ENCODE peak calls at places on chromosomes 12 and 14, in six cellular contexts. C is brain microvascular endothelial cell, V is thoracic aorta, Z is lower leg skin, K is bronchial epithelial cell, H is A549. T is an unnamed sample.

GRCh38 chr14:69355955-69356321 is 42.2 kb downstream of the ERH start:
- DNase-seq in C (peak; percentile 17), V (peak; percentile 58), Z (peak; percentile 90), K (peak; percentile 8), H (no peak), T (peak; percentile 62)

GRCh38 chr14:75292886-75293285 is 14.3 kb downstream of the FOS start:
- DNase-seq in C (no peak), V (no peak), Z (peak; percentile 52), K (no peak), H (no peak), T (no peak)

GRCh38 chr14:61355892-61356325 is 34.5 kb downstream of the PRKCH start:
- DNase-seq in C (peak; percentile 69), V (no peak), Z (peak; percentile 90), K (peak; percentile 99), H (peak; percentile 57), T (peak; percentile 8)

GRCh38 chr14:77344597-77344996 is 23.8 kb downstream of the GSTZ1 start:
- DNase-seq in C (no peak), V (no peak), Z (no peak), K (no peak), H (no peak), T (no peak)

GRCh38 chr12:29153231-29153630 is 4.2 kb downstream of the FAR2 start:
- DNase-seq in C (no peak), V (no peak), Z (no peak), K (no peak), H (no peak), T (no peak)

GRCh38 chr14:60153996-60154395 is 11.2 kb downstream of the DHRS7 start:
- DNase-seq in C (no peak), V (no peak), Z (no peak), K (no peak), H (no peak), T (no peak)

GRCh38 chr14:104135904-104136471 is 2.4 kb upstream of the KIF26A start:
- DNase-seq in C (no peak), V (no peak), Z (no peak), K (no peak), H (no peak), T (no peak)

GRCh38 chr12:76643438-76643837 is 83.9 kb upstream of the OSBPL8 start:
- DNase-seq in C (no peak), V (no peak), Z (no peak), K (peak; percentile 26), H (no peak), T (no peak)

GRCh38 chr12:49587174-49587908 is 18.1 kb downstream of the FAM186B start:
- DNase-seq in C (no peak), V (no peak), Z (peak; percentile 49), K (no peak), H (no peak), T (no peak)

GRCh38 chr14:54189358-54190354 is 207.2 kb upstream of the CDKN3 start:
- DNase-seq in C (peak; percentile 76), V (no peak), Z (no peak), K (peak; percentile 95), H (peak; percentile 55), T (peak; percentile 39)

GRCh38 chr14:50823763-50824636 is 7.0 kb downstream of the NIN start:
- DNase-seq in C (no peak), V (no peak), Z (no peak), K (peak; percentile 25), H (no peak), T (no peak)

GRCh38 chr14:50822501-50823042 is 8.4 kb downstream of the NIN start:
- DNase-seq in C (no peak), V (no peak), Z (no peak), K (peak; percentile 15), H (no peak), T (no peak)

GRCh38 chr14:50825307-50825706 is 5.7 kb downstream of the NIN start:
- DNase-seq in C (no peak), V (no peak), Z (no peak), K (no peak), H (no peak), T (no peak)

GRCh38 chr14:50821471-50822464 is 9.2 kb downstream of the NIN start:
- DNase-seq in C (no peak), V (no peak), Z (peak; percentile 87), K (peak; percentile 75), H (no peak), T (no peak)

DNA sequence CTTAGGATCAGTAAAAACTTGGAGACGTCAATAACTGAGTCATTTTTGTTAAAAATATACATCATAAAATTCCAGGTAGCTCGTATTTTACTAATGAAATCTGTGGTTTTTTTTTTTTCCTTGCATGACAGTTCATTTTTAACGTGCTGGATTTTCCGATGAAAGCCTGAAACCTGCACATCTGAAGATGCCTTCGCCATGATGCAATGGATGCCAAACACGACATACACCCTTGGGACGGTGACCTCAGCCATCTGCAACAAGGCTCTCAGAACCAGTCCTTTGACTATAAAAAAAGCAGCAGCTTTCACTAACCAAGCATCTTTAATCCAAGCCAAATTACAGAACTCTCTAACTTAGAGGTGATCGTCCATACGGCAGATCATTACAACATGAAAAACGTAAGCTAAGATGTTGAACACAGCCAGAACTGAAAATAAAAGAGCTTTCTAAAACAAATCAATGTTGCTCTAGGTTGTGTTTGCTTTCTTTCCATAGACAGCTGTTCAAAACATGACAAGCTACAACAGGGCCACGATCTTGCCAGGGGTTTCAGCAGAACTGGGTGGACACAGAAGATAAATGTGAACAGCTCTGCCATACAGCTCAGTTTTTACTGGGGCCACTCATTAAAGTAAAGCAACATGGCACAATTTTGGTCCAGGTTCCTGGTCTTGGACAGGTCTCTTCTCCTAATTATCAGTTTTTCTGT is 7.8 kb downstream of the NIN start:
- DNase-seq in C (peak; percentile 30), V (no peak), Z (no peak), K (no peak), H (no peak), T (no peak)
- H3K4me3 ChIP-seq in C (no peak overlapping the region), V (peak overlapping the region; percentile 41), Z (no peak overlapping the region), K (no peak overlapping the region), H (no peak overlapping the region), T (no peak overlapping the region)

GRCh38 chr12:75389061-75389460 is 1.8 kb upstream of the GLIPR1L2 start:
- DNase-seq in C (peak; percentile 34), V (no peak), Z (no peak), K (peak; percentile 78), H (peak; percentile 16), T (no peak)
- H3K4me3 ChIP-seq in C (no peak overlapping the region), V (peak overlapping the region; percentile 86), Z (no peak overlapping the region), K (no peak overlapping the region), H (no peak overlapping the region), T (no peak overlapping the region)

GRCh38 chr12:96520767-96521166 is 31.4 kb downstream of the CFAP54 start:
- DNase-seq in C (no peak), V (no peak), Z (no peak), K (peak; percentile 42), H (no peak), T (no peak)

GRCh38 chr12:96514328-96514727 is 25.0 kb downstream of the CFAP54 start:
- DNase-seq in C (no peak), V (no peak), Z (no peak), K (no peak), H (no peak), T (no peak)

GRCh38 chr12:96513681-96514080 is 24.3 kb downstream of the CFAP54 start:
- DNase-seq in C (no peak), V (no peak), Z (no peak), K (no peak), H (no peak), T (no peak)

GRCh38 chr12:96513166-96513565 is 23.8 kb downstream of the CFAP54 start:
- DNase-seq in C (no peak), V (no peak), Z (no peak), K (peak; percentile 59), H (no peak), T (no peak)

DNA sequence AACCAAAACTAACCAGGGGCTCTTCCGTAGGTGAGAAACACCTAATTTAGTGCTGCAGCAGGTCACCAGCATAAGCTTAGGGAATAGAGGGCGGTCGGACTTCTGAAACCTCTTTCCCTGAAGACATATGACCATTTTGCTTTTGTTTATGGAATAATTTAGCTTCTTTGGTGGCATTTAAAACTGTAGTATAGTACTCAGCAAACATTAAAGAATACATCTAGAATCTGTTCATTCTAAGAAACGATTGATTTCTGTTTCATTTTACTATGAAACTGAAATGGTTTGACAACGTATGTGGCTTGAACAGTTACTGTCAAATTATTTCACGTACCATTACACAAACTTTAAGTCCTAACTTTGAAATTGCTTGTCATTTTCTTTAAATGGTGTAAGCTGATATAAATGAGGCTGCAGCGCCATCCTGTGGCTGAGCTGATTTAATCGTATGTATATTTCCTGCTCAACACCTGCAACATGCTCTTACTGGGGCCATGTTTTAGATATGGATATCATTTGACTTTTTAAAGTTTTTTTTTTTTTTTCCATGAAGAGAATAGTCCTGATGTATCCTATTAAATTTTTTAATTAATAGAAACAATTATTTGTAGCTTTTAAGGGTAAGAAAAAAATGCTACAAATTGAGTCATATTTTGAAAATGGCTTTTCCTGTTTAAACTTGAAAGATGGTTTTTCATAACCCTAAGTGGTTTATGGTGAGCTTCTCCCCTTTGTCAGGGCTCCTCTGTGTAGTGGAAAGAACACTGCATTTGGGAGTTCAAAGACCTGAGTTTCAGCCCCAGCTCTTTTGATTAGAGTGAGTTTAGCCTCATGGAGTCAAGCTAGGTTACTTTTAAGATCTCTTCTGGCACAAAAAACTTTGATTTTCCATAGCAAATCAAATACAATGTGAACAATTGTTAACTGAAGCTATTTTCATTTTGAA is 27.4 kb downstream of the CFAP54 start:
- DNase-seq in C (peak; percentile 83), V (no peak), Z (peak; percentile 95), K (peak; percentile 79), H (peak; percentile 84), T (no peak)
- H3K4me3 ChIP-seq in C (no peak overlapping the region), V (no peak overlapping the region), Z (no peak overlapping the region), K (no peak overlapping the region), H (no peak overlapping the region), T (no peak overlapping the region)

GRCh38 chr12:6370576-6370935 is 4.8 kb downstream of the SCNN1A start:
- DNase-seq in C (no peak), V (no peak), Z (no peak), K (no peak), H (no peak), T (no peak)

GRCh38 chr12:6373022-6373787 is 2.2 kb downstream of the SCNN1A start:
- DNase-seq in C (no peak), V (no peak), Z (no peak), K (no peak), H (no peak), T (no peak)

GRCh38 chr12:6372403-6373003 is 2.9 kb downstream of the SCNN1A start:
- DNase-seq in C (peak; percentile 57), V (no peak), Z (peak; percentile 91), K (peak; percentile 98), H (peak; percentile 94), T (peak; percentile 68)

GRCh38 chr12:6369916-6370575 is 5.3 kb downstream of the SCNN1A start:
- DNase-seq in C (no peak), V (no peak), Z (no peak), K (no peak), H (peak; percentile 60), T (no peak)

DNA sequence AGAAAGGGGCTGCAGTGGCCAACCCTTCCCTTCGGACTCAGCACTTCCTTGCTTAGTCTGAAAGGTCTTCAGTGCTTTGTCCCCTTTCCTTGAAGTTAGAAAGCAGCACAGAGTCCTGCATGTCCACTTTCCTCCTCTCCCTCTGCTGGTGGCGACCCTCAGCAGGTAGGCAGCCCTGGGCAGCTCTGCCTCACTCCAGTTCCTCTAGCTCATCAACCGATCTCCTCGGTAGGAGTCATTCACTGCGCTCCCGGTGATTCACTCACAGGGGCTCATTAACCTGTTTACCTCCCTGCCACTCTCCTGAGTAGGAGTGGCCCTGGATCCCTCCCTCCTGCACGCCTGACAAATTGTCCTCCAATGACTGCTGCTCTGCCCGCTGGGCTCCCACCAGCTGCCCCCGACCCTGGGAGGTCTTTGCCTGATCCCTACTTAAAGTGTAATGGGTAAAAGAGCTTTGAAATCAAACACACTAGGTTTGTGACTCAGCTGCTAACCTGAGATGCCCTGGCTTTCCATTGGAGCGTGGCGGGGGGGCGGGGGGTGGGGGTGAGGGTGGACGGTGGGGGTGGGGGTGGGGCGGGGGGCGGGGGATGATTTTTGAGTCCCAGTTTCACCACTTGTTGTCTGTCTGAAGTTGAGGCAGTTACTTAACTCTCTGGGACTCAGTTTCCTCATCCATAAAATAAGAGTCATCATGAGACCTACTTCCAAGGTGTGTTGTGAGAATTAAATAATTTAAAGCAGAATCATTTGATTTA is 4.2 kb downstream of the SCNN1A start:
- DNase-seq in C (peak; percentile 42), V (no peak), Z (no peak), K (peak; percentile 94), H (peak; percentile 99), T (no peak)
- H3K4me3 ChIP-seq in C (no peak overlapping the region), V (no peak overlapping the region), Z (no peak overlapping the region), K (no peak overlapping the region), H (peak overlapping the region; percentile 5), T (no peak overlapping the region)